ENCODE peak calls at places on chromosomes 3 and 15, in five cellular contexts. Y is T-helper 2 cell; W is foreskin fibroblast; N is endothelial cell; K is activated CD4-positive, alpha-beta T cell treated with anti-CD3 and anti-CD28 coated beads, Interleukin-2, amount 50 U/mL, for 4 hours. Q is an unnamed sample.

GRCh38 chr3:61632568-61633175 is 71.3 kb downstream of the PTPRG start:
- DNase-seq in Y (no peak), N (no peak), W (no peak), K (no peak), Q (no peak)

GRCh38 chr15:47473857-47474256 is 243.4 kb upstream of the SEMA6D start:
- DNase-seq in N (no peak), Y (no peak), K (no peak), W (no peak), Q (no peak)

GRCh38 chr3:113441051-113441770 is at the start of gene CFAP44:
- DNase-seq in N (peak), W (peak), K (peak), Y (peak), Q (peak)

GRCh38 chr15:40445411-40446055 is 4.8 kb downstream of the BAHD1 start:
- DNase-seq in Y (no peak), W (peak), N (no peak), K (no peak), Q (no peak)

GRCh38 chr3:177354461-177354860 is 157.2 kb upstream of the TBL1XR1 start:
- DNase-seq in N (no peak), Y (no peak), K (no peak), W (no peak), Q (no peak)

GRCh38 chr3:72262707-72263106 is 477.8 kb upstream of the PROK2 start:
- DNase-seq in Y (no peak), N (no peak), W (no peak), K (no peak), Q (no peak)

GRCh38 chr3:157807286-157807685 is 298.9 kb downstream of the SHOX2 start:
- DNase-seq in N (no peak), K (no peak), Y (no peak), W (peak), Q (no peak)

GRCh38 chr3:194138732-194139084 is 2.8 kb downstream of the HES1 start:
- DNase-seq in Y (no peak), N (no peak), W (no peak), K (no peak), Q (no peak)

GRCh38 chr3:7289113-7289512 is 428.2 kb downstream of the GRM7 start:
- DNase-seq in N (no peak), W (no peak), Y (no peak), K (no peak), Q (no peak)

GRCh38 chr15:42045211-42045615 is 24.4 kb upstream of the PLA2G4E start:
- DNase-seq in K (no peak), Y (no peak), W (no peak), N (no peak), Q (peak)

GRCh38 chr3:72224804-72225509 is 440.0 kb upstream of the PROK2 start:
- DNase-seq in W (no peak), Y (no peak), N (no peak), K (no peak), Q (no peak)

Q was measured in endodermal cell.